ENCODE peak calls at places on chromosome 1, in eight cellular contexts. R is activated CD4-positive, alpha-beta T cell treated with anti-CD3 and anti-CD28 coated beads for 36 hours; V is NAMALWA; T is HS-5; C is activated naive CD4-positive, alpha-beta T cell; W is GM20000; E is RWPE1; Q is stimulated activated CD4-positive, alpha-beta T cell treated with anti-CD3 and anti-CD28 coated beads, Interleukin-4, amount 100 ng/mL, for 48 hours. S is an unnamed sample.

GRCh38 chr1:154115180-154115579 is 39.7 kb downstream of the NUP210L start:
- DNase-seq in R (no peak), V (peak; percentile 71), T (no peak), C (no peak), W (no peak), E (no peak), Q (no peak), S (no peak)

GRCh38 chr1:202288177-202288576 is 53.6 kb downstream of the UBE2T start:
- DNase-seq in R (no peak), V (no peak), T (no peak), C (no peak), W (no peak), E (no peak), Q (no peak), S (no peak)

GRCh38 chr1:42170779-42171621 is 6.5 kb upstream of the GUCA2A start:
- DNase-seq in R (no peak), V (no peak), T (no peak), C (no peak), W (no peak), E (no peak), Q (no peak), S (no peak)

GRCh38 chr1:39061951-39062350 is 35.8 kb downstream of the NDUFS5 start:
- DNase-seq in R (no peak), V (no peak), T (no peak), C (no peak), W (no peak), E (no peak), Q (no peak), S (no peak)

GRCh38 chr1:232906441-232906840 is 44.0 kb upstream of the NTPCR start:
- DNase-seq in R (no peak), V (no peak), T (no peak), C (no peak), W (no peak), E (no peak), Q (no peak), S (no peak)

GRCh38 chr1:12121212-12122000 is 45.4 kb upstream of the TNFRSF1B start:
- DNase-seq in R (no peak), V (no peak), T (no peak), C (no peak), W (no peak), E (no peak), Q (no peak), S (no peak)

GRCh38 chr1:14921057-14921456 is 232.5 kb upstream of the TMEM51 start:
- DNase-seq in R (no peak), V (no peak), T (no peak), C (no peak), W (no peak), E (no peak), Q (no peak), S (no peak)

GRCh38 chr1:94209425-94209824 is 28.0 kb downstream of the ARHGAP29 start:
- DNase-seq in R (no peak), V (no peak), T (peak; percentile 69), C (no peak), W (no peak), E (peak; percentile 57), Q (no peak), S (no peak)

GRCh38 chr1:67484492-67484891 is 54.3 kb upstream of the SERBP1 start:
- DNase-seq in R (peak; percentile 29), V (no peak), T (no peak), C (no peak), W (no peak), E (no peak), Q (no peak), S (no peak)

GRCh38 chr1:164930833-164931232 is 371.8 kb downstream of the PBX1 start:
- DNase-seq in R (no peak), V (no peak), T (no peak), C (no peak), W (no peak), E (no peak), Q (no peak), S (no peak)

GRCh38 chr1:3014443-3015268 is 6.6 kb upstream of the ACTRT2 start:
- DNase-seq in R (no peak), V (no peak), T (no peak), C (no peak), W (no peak), E (no peak), Q (no peak), S (no peak)

GRCh38 chr1:203038217-203038741 is 12.0 kb downstream of the PPFIA4 start:
- DNase-seq in R (peak; percentile 24), V (peak; percentile 43), T (peak; percentile 77), C (no peak), W (no peak), E (peak; percentile 91), Q (no peak), S (no peak)

GRCh38 chr1:154962238-154962678 is 676 bp upstream of the PYGO2 start:
- DNase-seq in R (peak; percentile 51), V (peak; percentile 78), T (no peak), C (no peak), W (peak; percentile 53), E (no peak), Q (no peak), S (no peak)

GRCh38 chr1:109718495-109718894 is 6.4 kb downstream of the GSTM5 start:
- DNase-seq in R (no peak), V (no peak), T (no peak), C (no peak), W (no peak), E (no peak), Q (no peak), S (no peak)

GRCh38 chr1:36738245-36738644 is 255.5 kb upstream of the CSF3R start:
- DNase-seq in R (no peak), V (no peak), T (no peak), C (no peak), W (no peak), E (no peak), Q (no peak), S (no peak)

GRCh38 chr1:10897981-10898728 is 101.7 kb upstream of the CASZ1 start:
- DNase-seq in R (no peak), V (no peak), T (no peak), C (no peak), W (no peak), E (no peak), Q (no peak), S (no peak)

GRCh38 chr1:154434346-154435075 is 29.4 kb downstream of the IL6R start:
- DNase-seq in R (no peak), V (no peak), T (no peak), C (no peak), W (no peak), E (no peak), Q (no peak), S (no peak)

GRCh38 chr1:196873385-196873784 is 14.5 kb upstream of the CFHR4 start:
- DNase-seq in R (no peak), V (no peak), T (no peak), C (no peak), W (no peak), E (no peak), Q (no peak), S (no peak)

GRCh38 chr1:226733309-226733708 is 5.8 kb downstream of the ITPKB start:
- DNase-seq in R (peak; percentile 46), V (no peak), T (no peak), C (no peak), W (no peak), E (no peak), Q (no peak), S (no peak)

GRCh38 chr1:66207484-66207883 is 326.5 kb upstream of the SGIP1 start:
- DNase-seq in R (no peak), V (no peak), T (no peak), C (no peak), W (no peak), E (no peak), Q (no peak), S (no peak)

GRCh38 chr1:230542054-230542453 is 100.2 kb upstream of the COG2 start:
- DNase-seq in R (peak; percentile 49), V (no peak), T (peak; percentile 8), C (no peak), W (no peak), E (peak; percentile 48), Q (no peak), S (no peak)

GRCh38 chr1:245679796-245680195 is 525.0 kb downstream of the KIF26B start:
- DNase-seq in R (no peak), V (no peak), T (no peak), C (no peak), W (no peak), E (no peak), Q (no peak), S (no peak)

GRCh38 chr1:39152923-39153322 is 51.6 kb upstream of the MACF1 start:
- DNase-seq in R (no peak), V (no peak), T (no peak), C (no peak), W (no peak), E (no peak), Q (no peak), S (no peak)

GRCh38 chr1:195664628-195665027 is 943.6 kb downstream of the KCNT2 start:
- DNase-seq in R (no peak), V (no peak), T (no peak), C (no peak), W (no peak), E (no peak), Q (no peak), S (no peak)

GRCh38 chr1:188269956-188270355 is 1441.2 kb downstream of the PLA2G4A start:
- DNase-seq in R (no peak), V (no peak), T (no peak), C (no peak), W (no peak), E (no peak), Q (no peak), S (no peak)

GRCh38 chr1:182446033-182446669 is 3.8 kb upstream of the RGSL1 start:
- DNase-seq in R (peak; percentile 45), V (peak; percentile 82), T (no peak), C (no peak), W (peak; percentile 76), E (peak; percentile 59), Q (no peak), S (no peak)

GRCh38 chr1:85406887-85407593 is 57.9 kb downstream of the DDAH1 start:
- DNase-seq in R (no peak), V (no peak), T (peak; percentile 74), C (no peak), W (no peak), E (peak; percentile 84), Q (no peak), S (no peak)

GRCh38 chr1:181818943-181819342 is 242.6 kb downstream of the ZNF648 start:
- DNase-seq in R (no peak), V (no peak), T (no peak), C (no peak), W (no peak), E (no peak), Q (no peak), S (no peak)

GRCh38 chr1:45009956-45010854 is 919 bp downstream of the HECTD3 start:
- DNase-seq in R (peak; percentile 58), V (peak; percentile 28), T (no peak), C (no peak), W (no peak), E (peak; percentile 41), Q (peak; percentile 12), S (peak; percentile 29)

GRCh38 chr1:9594471-9595155 is 5.9 kb downstream of the TMEM201 start:
- DNase-seq in R (no peak), V (no peak), T (no peak), C (no peak), W (no peak), E (no peak), Q (no peak), S (no peak)

GRCh38 chr1:38803647-38804046 is 55.9 kb downstream of the RRAGC start:
- DNase-seq in R (no peak), V (no peak), T (no peak), C (no peak), W (no peak), E (no peak), Q (no peak), S (no peak)

GRCh38 chr1:189819751-189820150 is 657.9 kb downstream of the BRINP3 start:
- DNase-seq in R (no peak), V (no peak), T (no peak), C (no peak), W (no peak), E (no peak), Q (no peak), S (no peak)

S was measured in progenitor cell of endocrine pancreas.